ENCODE peak calls at places on chromosomes 7 and 10, in five cellular contexts. One of them, this sample, is unnamed.

GRCh38 chr10:48523820-48524758 is 80.8 kb downstream of the ARHGAP22 start:
- DNase-seq in mesendoderm: peak; percentile 53
- DNase-seq in H9: peak; percentile 61
- DNase-seq in endothelial cell of umbilical vein: no peak
- DNase-seq in HCT116: no peak
- DNase-seq in this sample: no peak

GRCh38 chr10:53458007-53458406 is 685.4 kb upstream of the MBL2 start:
- DNase-seq in HCT116: no peak
- DNase-seq in endothelial cell of umbilical vein: no peak
- DNase-seq in H9: no peak
- DNase-seq in mesendoderm: peak; percentile 68
- DNase-seq in this sample: no peak

GRCh38 chr10:82128527-82128926 is 253.5 kb downstream of the NRG3 start:
- DNase-seq in endothelial cell of umbilical vein: no peak
- DNase-seq in H9: no peak
- DNase-seq in mesendoderm: no peak
- DNase-seq in HCT116: no peak
- DNase-seq in this sample: no peak

GRCh38 chr7:76358053-76358477 is 726 bp downstream of the YWHAG start:
- DNase-seq in H9: no peak
- DNase-seq in endothelial cell of umbilical vein: peak; percentile 65
- DNase-seq in mesendoderm: peak; percentile 60
- DNase-seq in HCT116: no peak
- DNase-seq in this sample: no peak

GRCh38 chr10:3853547-3853989 is 68.6 kb upstream of the KLF6 start:
- DNase-seq in HCT116: no peak
- DNase-seq in endothelial cell of umbilical vein: no peak
- DNase-seq in mesendoderm: no peak
- DNase-seq in H9: no peak
- DNase-seq in this sample: peak; percentile 6

GRCh38 chr7:139617074-139617473 is 93.6 kb downstream of the CLEC2L start:
- DNase-seq in H9: no peak
- DNase-seq in endothelial cell of umbilical vein: no peak
- DNase-seq in HCT116: no peak
- DNase-seq in mesendoderm: no peak
- DNase-seq in this sample: no peak

GRCh38 chr10:82319046-82319445 is 444.1 kb downstream of the NRG3 start:
- DNase-seq in H9: no peak
- DNase-seq in HCT116: no peak
- DNase-seq in endothelial cell of umbilical vein: no peak
- DNase-seq in mesendoderm: no peak
- DNase-seq in this sample: no peak

GRCh38 chr7:103009466-103010219 is 65.0 kb downstream of the FBXL13 start:
- DNase-seq in endothelial cell of umbilical vein: peak; percentile 28
- DNase-seq in mesendoderm: no peak
- DNase-seq in HCT116: no peak
- DNase-seq in H9: no peak
- DNase-seq in this sample: no peak

GRCh38 chr7:151261534-151261933 is 13.0 kb upstream of the SMARCD3 start:
- DNase-seq in HCT116: no peak
- DNase-seq in H9: no peak
- DNase-seq in endothelial cell of umbilical vein: no peak
- DNase-seq in mesendoderm: no peak
- DNase-seq in this sample: no peak

GRCh38 chr10:45315508-45315907 is at the start of gene OR13A1:
- DNase-seq in HCT116: no peak
- DNase-seq in endothelial cell of umbilical vein: no peak
- DNase-seq in H9: no peak
- DNase-seq in mesendoderm: no peak
- DNase-seq in this sample: no peak

GRCh38 chr7:15035814-15036213 is 133.3 kb upstream of the DGKB start:
- DNase-seq in HCT116: no peak
- DNase-seq in H9: no peak
- DNase-seq in mesendoderm: no peak
- DNase-seq in endothelial cell of umbilical vein: no peak
- DNase-seq in this sample: no peak

GRCh38 chr10:132605390-132605789 is 67.8 kb downstream of the INPP5A start:
- DNase-seq in H9: no peak
- DNase-seq in endothelial cell of umbilical vein: no peak
- DNase-seq in HCT116: no peak
- DNase-seq in mesendoderm: no peak
- DNase-seq in this sample: no peak

GRCh38 chr10:33812586-33812985 is 478.1 kb upstream of the NRP1 start:
- DNase-seq in HCT116: no peak
- DNase-seq in mesendoderm: no peak
- DNase-seq in endothelial cell of umbilical vein: no peak
- DNase-seq in H9: no peak
- DNase-seq in this sample: no peak

GRCh38 chr10:124105594-124105993 is 12.2 kb upstream of the CHST15 start:
- DNase-seq in H9: no peak
- DNase-seq in endothelial cell of umbilical vein: no peak
- DNase-seq in HCT116: no peak
- DNase-seq in mesendoderm: no peak
- DNase-seq in this sample: no peak

GRCh38 chr10:124106241-124106905 is 13.0 kb upstream of the CHST15 start:
- DNase-seq in HCT116: peak; percentile 48
- DNase-seq in mesendoderm: no peak
- DNase-seq in endothelial cell of umbilical vein: peak; percentile 97
- DNase-seq in H9: no peak
- DNase-seq in this sample: peak; percentile 83

GRCh38 chr10:124101351-124101750 is 8.0 kb upstream of the CHST15 start:
- DNase-seq in H9: no peak
- DNase-seq in HCT116: no peak
- DNase-seq in mesendoderm: no peak
- DNase-seq in endothelial cell of umbilical vein: no peak
- DNase-seq in this sample: no peak

GRCh38 chr10:124105045-124105444 is 11.6 kb upstream of the CHST15 start:
- DNase-seq in endothelial cell of umbilical vein: no peak
- DNase-seq in H9: no peak
- DNase-seq in HCT116: no peak
- DNase-seq in mesendoderm: no peak
- DNase-seq in this sample: no peak

GRCh38 chr10:124104011-124104627 is 10.7 kb upstream of the CHST15 start:
- DNase-seq in H9: no peak
- DNase-seq in HCT116: no peak
- DNase-seq in endothelial cell of umbilical vein: no peak
- DNase-seq in mesendoderm: no peak
- DNase-seq in this sample: no peak
- H3K9ac ChIP-seq in H9: no peak overlapping the region
- H3K9ac ChIP-seq in HCT116: no peak overlapping the region
- H3K9ac ChIP-seq in endothelial cell of umbilical vein: no peak overlapping the region
- H3K9ac ChIP-seq in mesendoderm: no peak overlapping the region
- H3K9ac ChIP-seq in this sample: no peak overlapping the region

GRCh38 chr7:18754766-18755165 is 259.2 kb downstream of the HDAC9 start:
- DNase-seq in H9: no peak
- DNase-seq in HCT116: no peak
- DNase-seq in endothelial cell of umbilical vein: peak; percentile 6
- DNase-seq in mesendoderm: no peak
- DNase-seq in this sample: peak; percentile 63

GRCh38 chr7:18755793-18756192 is 260.2 kb downstream of the HDAC9 start:
- DNase-seq in endothelial cell of umbilical vein: no peak
- DNase-seq in mesendoderm: no peak
- DNase-seq in HCT116: no peak
- DNase-seq in H9: no peak
- DNase-seq in this sample: no peak

GRCh38 chr7:18760046-18760445 is 264.5 kb downstream of the HDAC9 start:
- DNase-seq in HCT116: no peak
- DNase-seq in H9: no peak
- DNase-seq in mesendoderm: no peak
- DNase-seq in endothelial cell of umbilical vein: no peak
- DNase-seq in this sample: peak; percentile 39

GRCh38 chr7:18753972-18754610 is 258.5 kb downstream of the HDAC9 start:
- DNase-seq in H9: no peak
- DNase-seq in HCT116: no peak
- DNase-seq in mesendoderm: no peak
- DNase-seq in endothelial cell of umbilical vein: no peak
- DNase-seq in this sample: peak; percentile 99

GRCh38 chr7:18756378-18757050 is 261.0 kb downstream of the HDAC9 start:
- DNase-seq in endothelial cell of umbilical vein: no peak
- DNase-seq in H9: no peak
- DNase-seq in mesendoderm: no peak
- DNase-seq in HCT116: no peak
- DNase-seq in this sample: no peak
- H3K4me2 ChIP-seq in endothelial cell of umbilical vein: no peak overlapping the region
- H3K4me2 ChIP-seq in H9: no peak overlapping the region
- H3K4me2 ChIP-seq in mesendoderm: no peak overlapping the region
- H3K4me2 ChIP-seq in HCT116: no peak overlapping the region
- H3K4me2 ChIP-seq in this sample: no peak overlapping the region

DNA sequence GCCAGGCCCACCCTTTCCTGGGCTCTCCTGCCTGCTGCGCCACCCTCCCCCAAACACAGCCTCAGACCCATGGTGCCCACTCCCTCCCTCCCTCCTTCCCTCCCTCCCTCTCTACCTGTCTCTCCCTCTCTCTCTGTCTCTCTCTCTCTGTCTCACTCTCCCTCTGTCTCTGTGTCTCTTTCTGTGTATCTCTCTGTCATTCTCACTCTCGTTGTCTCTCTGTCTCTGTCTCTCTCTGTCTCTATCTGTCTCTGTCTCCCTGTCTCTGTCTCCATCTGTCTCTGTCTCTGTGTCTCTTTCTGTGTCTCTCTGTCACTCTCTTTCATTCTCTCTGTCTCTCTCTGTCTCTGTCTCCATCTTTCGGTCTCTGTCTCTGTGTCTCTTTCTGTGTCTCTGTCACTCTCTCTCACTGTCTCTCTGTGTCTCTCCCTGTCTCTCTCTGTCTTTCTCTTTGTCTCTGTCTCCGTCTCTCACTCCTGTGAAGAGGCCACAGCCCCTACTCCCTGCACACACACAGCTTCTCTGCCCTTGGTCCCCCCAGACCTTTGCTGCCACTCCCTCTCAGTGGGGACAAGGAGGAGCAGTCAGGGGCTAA is 51.5 kb downstream of the CALML3 start:
- DNase-seq in endothelial cell of umbilical vein: no peak
- DNase-seq in mesendoderm: no peak
- DNase-seq in HCT116: no peak
- DNase-seq in H9: no peak
- DNase-seq in this sample: no peak
- H3K4me1 ChIP-seq in endothelial cell of umbilical vein: no peaks in the 10 kb centered on the region
- H3K4me1 ChIP-seq in mesendoderm: no peaks in the 10 kb centered on the region
- H3K4me1 ChIP-seq in HCT116: no peaks in the 10 kb centered on the region
- H3K4me1 ChIP-seq in H9: no peaks in the 10 kb centered on the region
- H3K4me1 ChIP-seq in this sample: peaks cover 18% of the 10 kb centered on the region

GRCh38 chr7:88431861-88432260 is 125.2 kb upstream of the STEAP4 start:
- DNase-seq in HCT116: no peak
- DNase-seq in mesendoderm: no peak
- DNase-seq in H9: no peak
- DNase-seq in endothelial cell of umbilical vein: no peak
- DNase-seq in this sample: no peak

GRCh38 chr7:88442417-88442816 is 135.7 kb upstream of the STEAP4 start:
- DNase-seq in mesendoderm: no peak
- DNase-seq in HCT116: no peak
- DNase-seq in endothelial cell of umbilical vein: no peak
- DNase-seq in H9: no peak
- DNase-seq in this sample: no peak

GRCh38 chr7:88432321-88432720 is 125.6 kb upstream of the STEAP4 start:
- DNase-seq in mesendoderm: no peak
- DNase-seq in H9: no peak
- DNase-seq in endothelial cell of umbilical vein: no peak
- DNase-seq in HCT116: no peak
- DNase-seq in this sample: no peak

GRCh38 chr7:88437132-88437531 is 130.4 kb upstream of the STEAP4 start:
- DNase-seq in H9: no peak
- DNase-seq in mesendoderm: no peak
- DNase-seq in HCT116: no peak
- DNase-seq in endothelial cell of umbilical vein: no peak
- DNase-seq in this sample: no peak
- H3K9ac ChIP-seq in H9: no peak overlapping the region
- H3K9ac ChIP-seq in mesendoderm: no peak overlapping the region
- H3K9ac ChIP-seq in HCT116: no peak overlapping the region
- H3K9ac ChIP-seq in endothelial cell of umbilical vein: no peak overlapping the region
- H3K9ac ChIP-seq in this sample: no peak overlapping the region

GRCh38 chr10:119496282-119496681 is 46.2 kb downstream of the RGS10 start:
- DNase-seq in endothelial cell of umbilical vein: no peak
- DNase-seq in mesendoderm: peak; percentile 28
- DNase-seq in HCT116: no peak
- DNase-seq in H9: no peak
- DNase-seq in this sample: no peak

GRCh38 chr10:119495061-119495505 is 47.4 kb downstream of the RGS10 start:
- DNase-seq in HCT116: no peak
- DNase-seq in endothelial cell of umbilical vein: no peak
- DNase-seq in mesendoderm: no peak
- DNase-seq in H9: no peak
- DNase-seq in this sample: no peak

GRCh38 chr10:119495545-119495944 is 47.0 kb downstream of the RGS10 start:
- DNase-seq in mesendoderm: no peak
- DNase-seq in HCT116: no peak
- DNase-seq in H9: no peak
- DNase-seq in endothelial cell of umbilical vein: no peak
- DNase-seq in this sample: no peak

GRCh38 chr10:119498889-119499864 is 43.3 kb downstream of the RGS10 start:
- DNase-seq in HCT116: no peak
- DNase-seq in H9: no peak
- DNase-seq in mesendoderm: no peak
- DNase-seq in endothelial cell of umbilical vein: no peak
- DNase-seq in this sample: peak; percentile 63

DNA sequence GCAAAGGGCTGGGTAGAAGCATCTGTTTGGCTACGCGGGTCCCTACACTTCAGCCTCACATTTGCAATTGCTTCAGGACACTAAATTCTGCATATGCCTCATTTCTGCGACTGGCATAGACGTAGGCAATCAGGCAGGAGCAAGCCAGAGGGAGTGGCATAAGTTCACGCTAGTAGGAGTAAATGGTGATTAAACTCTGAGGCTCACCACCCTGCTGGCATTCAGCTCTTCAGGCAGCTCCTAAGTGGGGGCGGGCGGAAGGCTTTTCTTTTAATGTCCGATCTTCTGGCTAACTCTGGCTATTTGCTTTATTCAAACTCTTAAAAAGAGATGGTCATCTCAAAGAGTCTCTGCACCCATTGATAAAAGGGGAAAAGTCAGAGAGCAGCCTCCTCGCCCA is 45.3 kb downstream of the RGS10 start:
- DNase-seq in endothelial cell of umbilical vein: no peak
- DNase-seq in HCT116: no peak
- DNase-seq in H9: no peak
- DNase-seq in mesendoderm: no peak
- DNase-seq in this sample: no peak
- H3K4me2 ChIP-seq in endothelial cell of umbilical vein: no peak overlapping the region
- H3K4me2 ChIP-seq in HCT116: no peak overlapping the region
- H3K4me2 ChIP-seq in H9: no peak overlapping the region
- H3K4me2 ChIP-seq in mesendoderm: no peak overlapping the region
- H3K4me2 ChIP-seq in this sample: no peak overlapping the region

DNA sequence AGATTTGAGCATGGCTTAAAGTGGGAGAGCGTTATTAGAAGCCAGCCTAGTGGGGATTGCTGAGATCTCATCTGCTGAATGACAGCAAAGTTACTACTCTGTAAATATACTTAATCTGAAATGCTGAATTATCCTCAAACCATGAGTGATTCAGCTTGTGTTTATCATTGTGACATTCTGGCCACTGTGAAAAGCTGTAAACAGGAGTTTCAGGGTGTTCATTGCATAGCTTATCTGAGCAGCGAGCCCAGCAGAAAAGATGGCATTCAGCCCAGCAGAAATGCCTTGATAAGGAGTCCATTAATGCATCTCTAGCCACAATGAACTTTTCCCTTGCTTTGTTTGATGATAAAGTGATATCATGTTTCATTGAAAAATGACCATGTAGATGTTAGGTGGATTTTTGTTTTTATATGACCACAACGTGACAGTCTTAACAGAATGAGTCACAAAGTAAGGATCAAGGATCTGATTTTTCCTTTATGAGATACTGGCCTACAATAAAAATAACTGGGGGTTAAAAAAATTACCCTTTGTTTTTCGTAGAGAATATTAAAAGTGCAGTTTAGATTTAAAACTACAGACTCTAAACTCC is 7.8 kb downstream of the TES start:
- DNase-seq in endothelial cell of umbilical vein: peak; percentile 97
- DNase-seq in HCT116: peak; percentile 93
- DNase-seq in H9: no peak
- DNase-seq in mesendoderm: no peak
- DNase-seq in this sample: peak; percentile 99
- H3K4me1 ChIP-seq in endothelial cell of umbilical vein: peaks cover 56% of the 10 kb centered on the region
- H3K4me1 ChIP-seq in HCT116: peaks cover 85% of the 10 kb centered on the region
- H3K4me1 ChIP-seq in H9: no peaks in the 10 kb centered on the region
- H3K4me1 ChIP-seq in mesendoderm: peaks cover 2% of the 10 kb centered on the region
- H3K4me1 ChIP-seq in this sample: peaks cover 44% of the 10 kb centered on the region

This sample was measured in astrocyte.